ENCODE peak calls at places on chromosomes 12 and 14, in nine cellular contexts. Z is stimulated activated CD4-positive, alpha-beta T cell treated with anti-CD3 and anti-CD28 coated beads, Interleukin-1b, Interleukin-23, amount 100 ng/mL, for 24 hours; D is neural crest cell; X is left ventricle myocardium inferior; T is astrocyte of the spinal cord; E is HFFc6; W is activated gamma-delta T cell treated with anti-CD3 and anti-CD28 coated beads, Interleukin-2, amount 50 U/mL, for 16 hours; U is activated naive CD4-positive, alpha-beta T cell treated with anti-CD3 and anti-CD28 coated beads, Interleukin-2, amount 10 ng/mL, durations not matched to agents 7 days and 5 days; J is amniotic epithelial cell. Y is an unnamed sample.

GRCh38 chr12:26966842-26967241 is 28.6 kb downstream of the FGFR1OP2 start:
- DNase-seq in Z (no peak), D (no peak), X (no peak), T (no peak), E (no peak), W (no peak), U (no peak), J (no peak), Y (no peak)

GRCh38 chr14:44895716-44896115 is 66.0 kb downstream of the KLHL28 start:
- DNase-seq in Z (no peak), D (no peak), X (no peak), T (peak; percentile 73), E (peak; percentile 88), W (no peak), U (no peak), J (peak; percentile 86), Y (no peak)

GRCh38 chr12:46126050-46126727 is 135.8 kb upstream of the SCAF11 start:
- DNase-seq in Z (no peak), D (no peak), X (no peak), T (no peak), E (no peak), W (no peak), U (no peak), J (no peak), Y (no peak)

GRCh38 chr12:57214398-57214781 is 2.2 kb upstream of the NXPH4 start:
- DNase-seq in Z (no peak), D (peak; percentile 71), X (peak; percentile 57), T (peak; percentile 39), E (peak; percentile 23), W (peak; percentile 55), U (peak; percentile 83), J (peak; percentile 37), Y (peak; percentile 81)

GRCh38 chr12:19970116-19970515 is 398.2 kb upstream of the PDE3A start:
- DNase-seq in Z (no peak), D (no peak), X (no peak), T (peak; percentile 85), E (peak; percentile 4), W (no peak), U (no peak), J (peak; percentile 95), Y (no peak)

GRCh38 chr14:28875937-28876910 is 109.6 kb downstream of the FOXG1 start:
- DNase-seq in Z (no peak), D (no peak), X (no peak), T (no peak), E (no peak), W (no peak), U (no peak), J (no peak), Y (no peak)

GRCh38 chr12:53098354-53098981 is 1.0 kb downstream of the IGFBP6 start:
- DNase-seq in Z (no peak), D (no peak), X (peak; percentile 37), T (peak; percentile 82), E (peak; percentile 76), W (peak; percentile 28), U (no peak), J (peak; percentile 45), Y (no peak)

GRCh38 chr12:6925543-6926279 is 2.0 kb upstream of the ATN1 start:
- DNase-seq in Z (no peak), D (no peak), X (peak; percentile 73), T (peak; percentile 89), E (peak; percentile 88), W (no peak), U (no peak), J (peak; percentile 83), Y (no peak)

GRCh38 chr12:118334939-118335567 is 37.7 kb downstream of the TAOK3 start:
- DNase-seq in Z (no peak), D (no peak), X (no peak), T (no peak), E (no peak), W (no peak), U (no peak), J (peak; percentile 91), Y (no peak)

GRCh38 chr14:61147369-61147897 is 133.7 kb downstream of the TMEM30B start:
- DNase-seq in Z (no peak), D (no peak), X (no peak), T (peak; percentile 79), E (no peak), W (no peak), U (no peak), J (no peak), Y (no peak)

GRCh38 chr14:34301107-34301734 is 160.8 kb downstream of the SPTSSA start:
- DNase-seq in Z (no peak), D (peak; percentile 23), X (no peak), T (peak; percentile 40), E (peak; percentile 25), W (no peak), U (peak; percentile 23), J (peak; percentile 41), Y (peak; percentile 28)

GRCh38 chr12:127761880-127762279 is 505.1 kb upstream of the TMEM132C start:
- DNase-seq in Z (no peak), D (no peak), X (no peak), T (no peak), E (no peak), W (no peak), U (no peak), J (no peak), Y (no peak)

GRCh38 chr14:99136047-99136400 is 136.0 kb downstream of the BCL11B start:
- DNase-seq in Z (no peak), D (no peak), X (no peak), T (no peak), E (no peak), W (no peak), U (no peak), J (no peak), Y (no peak)

GRCh38 chr14:89399594-89400068 is 17.4 kb downstream of the FOXN3 start:
- DNase-seq in Z (no peak), D (peak; percentile 18), X (no peak), T (peak; percentile 88), E (peak; percentile 85), W (no peak), U (no peak), J (peak; percentile 90), Y (no peak)

GRCh38 chr12:117472983-117473382 is 111.6 kb upstream of the NOS1 start:
- DNase-seq in Z (no peak), D (peak; percentile 63), X (no peak), T (no peak), E (no peak), W (no peak), U (no peak), J (no peak), Y (no peak)

GRCh38 chr12:109999983-110000505 is 814 bp downstream of the ANKRD13A start:
- DNase-seq in Z (no peak), D (no peak), X (no peak), T (peak; percentile 31), E (no peak), W (no peak), U (peak; percentile 30), J (peak; percentile 18), Y (peak; percentile 29)